ENCODE peak calls at places on chromosome 2, in ten cellular contexts. U is MM.1S; C is CD4-positive, alpha-beta memory T cell; F is OCI-LY7; N is cardiac muscle cell; X is lower lobe of right lung; P is left ventricle myocardium inferior; I is adrenal gland; A is fibroblast of lung; J is endodermal cell. S is an unnamed sample. For H3K4me1, the result is how much of the 10 kb centered on the place peaks cover.

GRCh38 chr2:57528499-57528898 is 518.1 kb upstream of the VRK2 start:
- DNase-seq in U (no peak), C (no peak), F (no peak), N (no peak), X (no peak), P (no peak), I (no peak), A (no peak), J (peak), S (no peak)

GRCh38 chr2:236852100-236852976 is 233.4 kb upstream of the COPS8 start:
- DNase-seq in U (no peak), C (no peak), F (no peak), N (peak), X (no peak), P (no peak), I (peak), A (no peak), J (peak), S (no peak)

GRCh38 chr2:192119536-192119935 is 75.2 kb downstream of the TMEFF2 start:
- DNase-seq in U (no peak), C (no peak), F (no peak), N (no peak), X (no peak), P (no peak), I (no peak), A (no peak), J (no peak), S (no peak)

GRCh38 chr2:39938035-39938835 is 159.2 kb upstream of the THUMPD2 start:
- DNase-seq in U (no peak), C (no peak), F (no peak), N (peak), X (no peak), P (no peak), I (no peak), A (peak), J (no peak), S (no peak)

GRCh38 chr2:10331033-10331701 is 28.5 kb downstream of the HPCAL1 start:
- DNase-seq in U (no peak), C (peak), F (peak), N (peak), X (peak), P (peak), I (peak), A (peak), J (peak), S (no peak)

GRCh38 chr2:113089907-113090306 is 22.1 kb downstream of the IL1F10 start:
- DNase-seq in U (no peak), C (no peak), F (no peak), N (no peak), X (no peak), P (no peak), I (no peak), A (no peak), J (no peak), S (no peak)

GRCh38 chr2:208033701-208034502 is 8.6 kb upstream of the PLEKHM3 start:
- DNase-seq in U (peak), C (peak), F (peak), N (peak), X (peak), P (peak), I (peak), A (peak), J (peak), S (peak)

GRCh38 chr2:240934701-240935100 is 28.6 kb downstream of the CROCC2 start:
- DNase-seq in U (no peak), C (no peak), F (no peak), N (no peak), X (peak), P (no peak), I (no peak), A (no peak), J (peak), S (no peak)

GRCh38 chr2:106851055-106851454 is 34.9 kb downstream of the ST6GAL2 start:
- DNase-seq in U (no peak), C (no peak), F (no peak), N (no peak), X (no peak), P (no peak), I (no peak), A (no peak), J (no peak), S (no peak)

GRCh38 chr2:136319227-136319626 is 201.3 kb upstream of the CXCR4 start:
- DNase-seq in U (no peak), C (no peak), F (no peak), N (no peak), X (no peak), P (no peak), I (no peak), A (no peak), J (peak), S (no peak)

GRCh38 chr2:8682719-8683667 is 1.1 kb downstream of the ID2 start:
- DNase-seq in U (peak), C (peak), F (peak), N (peak), X (peak), P (no peak), I (peak), A (peak), J (peak), S (no peak)

GRCh38 chr2:111883661-111884591 is at the start of gene ANAPC1:
- DNase-seq in U (peak), C (peak), F (peak), N (peak), X (peak), P (peak), I (peak), A (peak), J (peak), S (no peak)

GRCh38 chr2:223526106-223526505 is 76.1 kb downstream of the SCG2 start:
- DNase-seq in U (no peak), C (no peak), F (no peak), N (no peak), X (no peak), P (no peak), I (no peak), A (peak), J (no peak), S (no peak)

GRCh38 chr2:45814951-45815621 is 163.6 kb downstream of the PRKCE start:
- DNase-seq in U (no peak), C (no peak), F (no peak), N (no peak), X (no peak), P (no peak), I (no peak), A (no peak), J (no peak), S (no peak)

GRCh38 chr2:16014802-16015201 is 74.5 kb downstream of the MYCN start:
- DNase-seq in U (no peak), C (no peak), F (no peak), N (no peak), X (no peak), P (no peak), I (no peak), A (no peak), J (no peak), S (no peak)

GRCh38 chr2:197137234-197137633 is 173.3 kb downstream of the ANKRD44 start:
- DNase-seq in U (no peak), C (no peak), F (no peak), N (peak), X (no peak), P (no peak), I (peak), A (peak), J (no peak), S (no peak)

GRCh38 chr2:165008916-165009315 is 53.6 kb upstream of the SLC38A11 start:
- DNase-seq in U (no peak), C (no peak), F (no peak), N (no peak), X (no peak), P (no peak), I (no peak), A (peak), J (no peak), S (no peak)

GRCh38 chr2:12478151-12479041 is 238.3 kb upstream of the TRIB2 start:
- DNase-seq in U (no peak), C (no peak), F (no peak), N (no peak), X (no peak), P (no peak), I (no peak), A (peak), J (no peak), S (no peak)

GRCh38 chr2:18178736-18179349 is 300.4 kb downstream of the KCNS3 start:
- DNase-seq in U (peak), C (no peak), F (peak), N (peak), X (no peak), P (no peak), I (peak), A (peak), J (peak), S (peak)

GRCh38 chr2:31202833-31203232 is 14.5 kb downstream of the CAPN14 start:
- DNase-seq in U (no peak), C (no peak), F (no peak), N (no peak), X (no peak), P (no peak), I (no peak), A (no peak), J (no peak), S (no peak)

GRCh38 chr2:131588152-131588873 is 60.6 kb downstream of the CCDC74A start:
- DNase-seq in U (no peak), C (no peak), F (peak), N (no peak), X (no peak), P (no peak), I (no peak), A (no peak), J (no peak), S (no peak)

DNA sequence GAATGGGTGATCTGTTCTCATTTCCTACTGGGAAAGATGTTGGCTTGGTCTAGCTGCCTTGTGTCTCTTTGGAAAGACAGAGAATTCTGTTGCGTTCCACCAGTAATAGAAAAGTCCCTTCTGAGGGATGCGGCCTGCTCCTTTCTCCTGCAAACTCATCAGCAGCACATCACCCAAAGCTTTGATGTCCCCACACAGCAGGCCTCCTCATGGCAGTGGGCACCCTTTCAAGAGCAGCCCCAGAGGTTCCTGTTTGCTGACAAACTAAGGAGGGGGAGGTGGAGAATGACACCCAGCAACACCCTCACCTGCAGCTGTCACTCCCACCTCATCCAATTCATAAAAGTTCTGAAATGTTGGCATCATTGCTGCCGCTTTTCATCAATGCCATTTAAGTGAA is 556.6 kb downstream of the BCL11A start:
- DNase-seq in U (no peak), C (no peak), F (no peak), N (no peak), X (no peak), P (no peak), I (no peak), A (no peak), J (no peak), S (no peak)
- H3K27ac ChIP-seq in U (no peak), C (no peak), F (no peak), N (no peak), X (no peak), P (no peak), I (no peak), A (no peak), J (no peak), S (no peak)

DNA sequence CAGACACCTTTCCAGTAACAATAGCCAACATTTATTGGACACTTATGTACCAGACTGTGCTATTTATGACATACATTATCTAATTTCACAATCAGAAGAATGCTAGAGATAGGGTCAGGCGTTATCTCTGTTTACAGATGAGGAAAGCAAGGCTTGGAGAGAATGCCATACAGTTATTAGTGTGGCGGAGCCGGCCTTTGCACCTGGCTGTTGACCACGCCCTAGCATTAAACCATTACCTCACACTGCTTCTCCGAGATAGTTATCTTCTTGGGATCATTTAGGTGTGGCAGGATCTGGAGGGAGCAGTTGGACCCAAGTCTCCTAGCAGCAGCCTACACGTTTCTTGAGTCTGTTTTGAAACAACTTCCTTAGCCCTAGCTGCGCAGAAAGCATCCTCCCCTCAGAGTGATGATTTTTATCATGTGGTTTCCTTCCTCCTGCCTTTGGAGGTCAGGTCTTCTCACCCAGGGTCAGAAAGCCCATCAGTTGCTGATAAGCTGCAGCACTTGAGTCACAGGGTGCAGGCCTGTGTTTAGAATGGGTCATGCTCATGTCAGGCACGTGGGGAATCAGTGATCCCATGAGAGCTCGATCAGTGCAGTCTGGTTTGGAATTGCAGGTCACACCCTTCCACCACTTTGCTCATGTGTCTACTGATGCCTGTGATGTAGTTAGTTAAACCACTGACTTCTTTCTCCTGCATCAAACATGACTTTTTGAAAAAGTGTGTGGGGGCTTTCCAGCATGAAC is 118.2 kb downstream of the SPTBN1 start:
- DNase-seq in U (no peak), C (peak), F (peak), N (peak), X (no peak), P (no peak), I (peak), A (peak), J (no peak), S (no peak)
- H3K4me1 ChIP-seq in U (half or more), C (half or more), F (half or more), N (half or more), X (half or more), P (half or more), I (half or more), A (half or more), J (under half), S (under half)

GRCh38 chr2:43133336-43133707 is 93.1 kb downstream of the ZFP36L2 start:
- DNase-seq in U (no peak), C (no peak), F (peak), N (no peak), X (no peak), P (no peak), I (no peak), A (no peak), J (no peak), S (no peak)
- H3K4me3 ChIP-seq in U (no peak), C (no peak), F (no peak), N (no peak), X (no peak), P (no peak), I (no peak), A (no peak), J (no peak), S (no peak)

GRCh38 chr2:96762529-96763253 is 2.0 kb downstream of the CNNM4 start:
- DNase-seq in U (peak), C (no peak), F (peak), N (peak), X (no peak), P (no peak), I (no peak), A (peak), J (peak), S (no peak)

GRCh38 chr2:96759548-96759947 is 1.2 kb upstream of the CNNM4 start:
- DNase-seq in U (no peak), C (no peak), F (no peak), N (no peak), X (no peak), P (no peak), I (no peak), A (no peak), J (no peak), S (no peak)

GRCh38 chr2:96760036-96760985 is at the start of gene CNNM4:
- DNase-seq in U (peak), C (peak), F (peak), N (peak), X (peak), P (peak), I (peak), A (peak), J (peak), S (peak)

GRCh38 chr2:96758987-96759386 is 1.7 kb upstream of the CNNM4 start:
- DNase-seq in U (no peak), C (no peak), F (no peak), N (no peak), X (no peak), P (no peak), I (no peak), A (no peak), J (no peak), S (no peak)

GRCh38 chr2:96760986-96761832 is 507 bp downstream of the CNNM4 start:
- DNase-seq in U (no peak), C (peak), F (peak), N (peak), X (peak), P (no peak), I (no peak), A (peak), J (peak), S (no peak)
- H3K27ac ChIP-seq in U (no peak), C (peak), F (no peak), N (no peak), X (peak), P (peak), I (peak), A (peak), J (no peak), S (no peak)

DNA sequence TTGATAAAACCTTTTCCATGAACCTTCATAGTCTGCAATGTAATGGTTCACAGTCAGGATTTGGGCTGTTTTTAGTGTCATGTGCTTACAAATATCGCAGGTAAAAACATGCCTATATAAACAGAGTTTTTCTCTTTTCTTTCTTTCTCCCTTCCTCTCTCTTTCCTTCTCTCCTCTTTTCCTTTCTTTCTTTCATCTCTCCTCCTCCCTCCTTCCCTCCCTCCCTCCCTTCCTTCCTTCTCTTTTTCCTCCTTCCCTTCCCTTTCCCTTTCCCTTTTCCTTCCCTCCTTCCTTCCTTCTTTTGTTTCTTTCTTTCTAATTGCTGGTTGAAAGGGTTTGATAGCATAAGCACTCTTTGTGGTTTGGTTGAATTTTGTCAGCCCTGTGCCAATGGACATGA is 9.6 kb upstream of the NPPC start:
- DNase-seq in U (no peak), C (no peak), F (no peak), N (no peak), X (no peak), P (no peak), I (no peak), A (no peak), J (no peak), S (no peak)
- H3K4me1 ChIP-seq in U (under half), C (under half), F (under half), N (under half), X (under half), P (under half), I (under half), A (under half), J (under half), S (under half)

GRCh38 chr2:105394951-105395611 is 3.8 kb downstream of the FHL2 start:
- DNase-seq in U (no peak), C (no peak), F (no peak), N (peak), X (no peak), P (no peak), I (no peak), A (peak), J (no peak), S (no peak)
- H3K4me3 ChIP-seq in U (no peak), C (no peak), F (no peak), N (no peak), X (no peak), P (no peak), I (no peak), A (peak), J (no peak), S (no peak)

S was measured in iPS DF 6.9.